ENCODE peak calls at places on chromosomes 16 and 17, in ten cellular contexts. S is bronchial epithelial cell, K is AG09309, I is RWPE2, R is AG09319, Y is neural progenitor cell, P is upper lobe of right lung, F is HCT116, G is left lung, A is mucosa of descending colon. L is an unnamed sample.
A peak's percentile ranks its signal among the peaks of the same experiment; 100 is the strongest.

GRCh38 chr16:4415538-4416199 is 727 bp downstream of the CORO7 start:
- DNase-seq in S (no peak), K (no peak), I (no peak), R (no peak), Y (peak; percentile 46), P (peak; percentile 82), F (no peak), G (peak; percentile 91), A (peak; percentile 87), L (peak; percentile 77)

GRCh38 chr16:301235-301634 is 18.3 kb downstream of the PDIA2 start:
- DNase-seq in S (no peak), K (no peak), I (no peak), R (no peak), Y (no peak), P (no peak), F (no peak), G (no peak), A (no peak), L (no peak)

GRCh38 chr16:86755571-86756006 is 177.2 kb downstream of the FOXL1 start:
- DNase-seq in S (no peak), K (no peak), I (peak; percentile 23), R (no peak), Y (no peak), P (no peak), F (no peak), G (peak; percentile 72), A (no peak), L (no peak)

GRCh38 chr16:75660321-75660720 is 12.7 kb downstream of the TERF2IP start:
- DNase-seq in S (no peak), K (no peak), I (no peak), R (no peak), Y (no peak), P (no peak), F (no peak), G (no peak), A (no peak), L (no peak)

GRCh38 chr17:31919802-31920525 is 16.8 kb upstream of the SUZ12 start:
- DNase-seq in S (no peak), K (no peak), I (no peak), R (no peak), Y (no peak), P (peak; percentile 18), F (no peak), G (no peak), A (no peak), L (peak; percentile 11)

GRCh38 chr16:4580245-4580644 is 24.1 kb downstream of the C16orf96 start:
- DNase-seq in S (peak; percentile 72), K (no peak), I (no peak), R (no peak), Y (no peak), P (no peak), F (no peak), G (no peak), A (no peak), L (no peak)

GRCh38 chr17:44209786-44210341 is 9.6 kb downstream of the UBTF start:
- DNase-seq in S (peak; percentile 66), K (no peak), I (no peak), R (no peak), Y (no peak), P (no peak), F (no peak), G (no peak), A (no peak), L (no peak)

GRCh38 chr17:82267575-82268379 is 5.7 kb downstream of the CSNK1D start:
- DNase-seq in S (peak; percentile 83), K (peak; percentile 86), I (peak; percentile 94), R (peak; percentile 82), Y (no peak), P (peak; percentile 95), F (no peak), G (peak; percentile 94), A (peak; percentile 95), L (peak; percentile 97)

GRCh38 chr17:55037828-55038227 is 69.3 kb downstream of the STXBP4 start:
- DNase-seq in S (no peak), K (no peak), I (no peak), R (no peak), Y (no peak), P (no peak), F (no peak), G (no peak), A (no peak), L (no peak)

GRCh38 chr17:79008666-79009387 is 737 bp downstream of the CANT1 start:
- DNase-seq in S (no peak), K (no peak), I (no peak), R (no peak), Y (no peak), P (peak; percentile 37), F (no peak), G (no peak), A (no peak), L (no peak)

GRCh38 chr17:6455321-6455705 is 11.1 kb downstream of the PIMREG start:
- DNase-seq in S (no peak), K (no peak), I (no peak), R (no peak), Y (peak; percentile 78), P (peak; percentile 66), F (no peak), G (no peak), A (peak; percentile 87), L (peak; percentile 86)

GRCh38 chr17:57880086-57880456 is 30.2 kb upstream of the MRPS23 start:
- DNase-seq in S (peak; percentile 61), K (no peak), I (no peak), R (no peak), Y (no peak), P (no peak), F (no peak), G (no peak), A (no peak), L (no peak)

GRCh38 chr17:83173180-83173996 is 94.0 kb downstream of the METRNL start:
- DNase-seq in S (no peak), K (no peak), I (peak; percentile 43), R (no peak), Y (no peak), P (no peak), F (no peak), G (peak; percentile 52), A (peak; percentile 33), L (peak; percentile 41)

GRCh38 chr16:27344707-27345106 is 30.9 kb downstream of the IL4R start:
- DNase-seq in S (no peak), K (no peak), I (no peak), R (no peak), Y (no peak), P (no peak), F (no peak), G (no peak), A (no peak), L (no peak)

GRCh38 chr17:47295037-47295873 is 28.5 kb upstream of the EFCAB13 start:
- DNase-seq in S (no peak), K (no peak), I (no peak), R (no peak), Y (peak; percentile 62), P (no peak), F (no peak), G (no peak), A (no peak), L (no peak)

GRCh38 chr16:86031141-86031678 is 132.2 kb downstream of the IRF8 start:
- DNase-seq in S (no peak), K (no peak), I (no peak), R (no peak), Y (no peak), P (peak; percentile 8), F (no peak), G (no peak), A (no peak), L (peak; percentile 11)

GRCh38 chr17:51322390-51323029 is 62.2 kb downstream of the UTP18 start:
- DNase-seq in S (peak; percentile 44), K (peak; percentile 3), I (no peak), R (no peak), Y (peak; percentile 70), P (no peak), F (peak; percentile 61), G (no peak), A (no peak), L (no peak)
- TF ChIP-seq CTCF in S (peak; percentile 50), K (peak; percentile 16), I (peak; percentile 39), R (peak; percentile 8), Y (peak; percentile 76), P (peak; percentile 14), F (peak; percentile 94), G (no peak), A (no peak), L (peak; percentile 74)

DNA sequence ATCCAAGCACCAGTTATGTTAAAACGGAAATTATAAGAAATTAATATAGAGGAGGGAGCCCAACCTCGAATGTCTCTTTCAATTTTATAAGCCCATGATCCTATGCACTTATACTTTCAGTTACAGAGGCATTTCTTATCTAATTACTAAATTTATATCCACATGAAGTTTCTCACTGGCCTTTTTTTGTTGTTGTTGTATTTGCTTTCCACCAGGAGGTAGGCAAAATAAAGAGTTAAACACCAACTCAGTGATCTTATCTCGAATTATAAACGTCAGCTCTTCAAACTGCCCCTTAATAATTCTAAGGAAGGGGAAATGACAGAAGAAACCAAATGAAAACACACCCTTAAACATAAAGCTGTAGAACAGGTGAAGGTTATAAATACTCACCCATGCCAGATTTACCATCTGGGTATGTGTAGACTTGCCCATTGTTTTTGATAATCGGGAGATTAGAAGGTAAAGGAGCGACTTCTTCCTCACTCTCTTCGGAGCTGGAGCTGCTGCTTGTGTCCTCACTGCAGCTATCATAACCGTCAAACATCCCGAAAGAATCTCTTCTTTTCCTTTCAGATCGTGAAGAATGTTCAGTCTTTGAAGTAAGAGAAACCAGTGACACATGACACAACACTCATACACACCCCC is 35.1 kb downstream of the MBTD1 start:
- DNase-seq in S (no peak), K (no peak), I (no peak), R (no peak), Y (no peak), P (no peak), F (no peak), G (no peak), A (no peak), L (no peak)
- TF ChIP-seq CTCF in S (no peak), K (no peak), I (no peak), R (no peak), Y (no peak), P (no peak), F (no peak), G (no peak), A (no peak), L (no peak)

DNA sequence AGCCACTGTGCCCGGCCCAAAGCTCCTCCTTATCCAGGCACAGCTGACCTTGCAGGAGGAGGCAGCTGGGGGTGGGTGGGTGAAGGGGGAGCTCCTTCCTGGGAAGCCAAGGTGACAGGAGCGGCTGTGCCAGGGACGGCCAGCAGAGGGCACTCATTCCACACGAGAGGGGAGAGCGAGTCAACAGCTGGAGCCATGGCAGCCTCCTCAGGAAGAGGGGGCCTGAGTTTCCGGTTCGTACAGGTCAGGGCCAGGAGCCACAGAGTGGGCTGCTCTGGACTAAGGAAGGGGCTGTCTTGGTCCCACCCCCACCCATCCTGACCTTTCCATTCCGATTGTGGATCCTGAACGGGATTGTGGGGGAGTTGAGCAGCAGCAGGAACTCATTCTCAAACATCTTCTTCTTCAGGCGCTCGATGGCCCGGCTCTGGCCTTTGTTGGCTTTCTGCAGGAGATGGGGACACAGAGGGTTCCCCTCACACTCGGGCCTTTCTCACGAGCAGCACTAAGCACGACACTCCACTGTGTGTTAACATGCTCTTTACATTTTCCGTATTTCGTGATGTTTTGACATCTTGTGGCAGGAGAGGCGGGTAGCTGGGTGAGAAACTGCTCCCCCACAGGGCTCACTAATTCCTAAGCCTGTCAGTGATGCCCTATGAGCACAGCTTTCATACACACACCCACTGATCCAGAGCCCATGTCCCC is 61.6 kb downstream of the TIMM22 start:
- DNase-seq in S (peak; percentile 45), K (no peak), I (no peak), R (no peak), Y (peak; percentile 29), P (peak; percentile 88), F (peak; percentile 51), G (peak; percentile 94), A (peak; percentile 66), L (peak; percentile 72)
- TF ChIP-seq CTCF in S (peak; percentile 65), K (peak; percentile 45), I (peak; percentile 73), R (peak; percentile 21), Y (peak; percentile 37), P (peak; percentile 73), F (peak; percentile 75), G (peak; percentile 91), A (peak; percentile 43), L (peak; percentile 78)

GRCh38 chr16:16882766-16883165 is 503.8 kb downstream of the NPIPA7 start:
- DNase-seq in S (no peak), K (no peak), I (no peak), R (no peak), Y (no peak), P (no peak), F (no peak), G (no peak), A (no peak), L (no peak)
- TF ChIP-seq CTCF in S (no peak), K (no peak), I (no peak), R (no peak), Y (no peak), P (no peak), F (no peak), G (no peak), A (no peak), L (no peak)